ENCODE peak calls at places on chromosomes 4 and X, in seven cellular contexts. One of them, this sample, is unnamed.

GRCh38 chr4:118586357-118586790 is 98.8 kb upstream of the METTL14 start:
- DNase-seq in epithelial cell of prostate: no peak
- DNase-seq in kidney tubule cell: no peak
- DNase-seq in NCI-H1092: no peak
- DNase-seq in substantia nigra: no peak
- DNase-seq in activated effector memory CD4-positive, alpha-beta T cell treated with Interleukin-2 at 50 U/mL for 16 hours: no peak
- DNase-seq in activated CD8-positive, alpha-beta memory T cell treated with anti-CD3 and anti-CD28 coated beads, Interleukin-2, amount 50 U/mL, for 48 hours: no peak
- DNase-seq in this sample: no peak

GRCh38 chrX:149881081-149881711 is at the start of gene MAGEA8:
- DNase-seq in epithelial cell of prostate: no peak
- DNase-seq in kidney tubule cell: no peak
- DNase-seq in NCI-H1092: no peak
- DNase-seq in substantia nigra: no peak
- DNase-seq in activated effector memory CD4-positive, alpha-beta T cell treated with Interleukin-2 at 50 U/mL for 16 hours: no peak
- DNase-seq in activated CD8-positive, alpha-beta memory T cell treated with anti-CD3 and anti-CD28 coated beads, Interleukin-2, amount 50 U/mL, for 48 hours: peak
- DNase-seq in this sample: no peak

GRCh38 chrX:1248381-1249061 is 20.1 kb upstream of the CSF2RA start:
- DNase-seq in epithelial cell of prostate: no peak
- DNase-seq in kidney tubule cell: no peak
- DNase-seq in NCI-H1092: no peak
- DNase-seq in substantia nigra: no peak
- DNase-seq in activated effector memory CD4-positive, alpha-beta T cell treated with Interleukin-2 at 50 U/mL for 16 hours: no peak
- DNase-seq in activated CD8-positive, alpha-beta memory T cell treated with anti-CD3 and anti-CD28 coated beads, Interleukin-2, amount 50 U/mL, for 48 hours: peak
- DNase-seq in this sample: no peak

GRCh38 chr4:140092094-140092820 is 61.7 kb downstream of the MAML3 start:
- DNase-seq in epithelial cell of prostate: no peak
- DNase-seq in kidney tubule cell: no peak
- DNase-seq in NCI-H1092: peak
- DNase-seq in substantia nigra: no peak
- DNase-seq in activated effector memory CD4-positive, alpha-beta T cell treated with Interleukin-2 at 50 U/mL for 16 hours: no peak
- DNase-seq in activated CD8-positive, alpha-beta memory T cell treated with anti-CD3 and anti-CD28 coated beads, Interleukin-2, amount 50 U/mL, for 48 hours: no peak
- DNase-seq in this sample: no peak

GRCh38 chrX:51837926-51838325 is 55.5 kb upstream of the MAGED1 start:
- DNase-seq in epithelial cell of prostate: no peak
- DNase-seq in kidney tubule cell: peak
- DNase-seq in NCI-H1092: no peak
- DNase-seq in substantia nigra: no peak
- DNase-seq in activated effector memory CD4-positive, alpha-beta T cell treated with Interleukin-2 at 50 U/mL for 16 hours: no peak
- DNase-seq in activated CD8-positive, alpha-beta memory T cell treated with anti-CD3 and anti-CD28 coated beads, Interleukin-2, amount 50 U/mL, for 48 hours: no peak
- DNase-seq in this sample: no peak

GRCh38 chrX:136259543-136259942 is 8.3 kb upstream of the MAP7D3 start:
- DNase-seq in epithelial cell of prostate: no peak
- DNase-seq in kidney tubule cell: peak
- DNase-seq in NCI-H1092: no peak
- DNase-seq in substantia nigra: no peak
- DNase-seq in activated effector memory CD4-positive, alpha-beta T cell treated with Interleukin-2 at 50 U/mL for 16 hours: no peak
- DNase-seq in activated CD8-positive, alpha-beta memory T cell treated with anti-CD3 and anti-CD28 coated beads, Interleukin-2, amount 50 U/mL, for 48 hours: no peak
- DNase-seq in this sample: no peak

GRCh38 chrX:46978341-46979291 is 66.4 kb downstream of the JADE3 start:
- DNase-seq in epithelial cell of prostate: no peak
- DNase-seq in kidney tubule cell: peak
- DNase-seq in NCI-H1092: peak
- DNase-seq in substantia nigra: no peak
- DNase-seq in activated effector memory CD4-positive, alpha-beta T cell treated with Interleukin-2 at 50 U/mL for 16 hours: peak
- DNase-seq in activated CD8-positive, alpha-beta memory T cell treated with anti-CD3 and anti-CD28 coated beads, Interleukin-2, amount 50 U/mL, for 48 hours: peak
- DNase-seq in this sample: peak

GRCh38 chrX:130376077-130376476 is 9.4 kb downstream of the GPR119 start:
- DNase-seq in epithelial cell of prostate: no peak
- DNase-seq in kidney tubule cell: no peak
- DNase-seq in NCI-H1092: no peak
- DNase-seq in substantia nigra: no peak
- DNase-seq in activated effector memory CD4-positive, alpha-beta T cell treated with Interleukin-2 at 50 U/mL for 16 hours: no peak
- DNase-seq in activated CD8-positive, alpha-beta memory T cell treated with anti-CD3 and anti-CD28 coated beads, Interleukin-2, amount 50 U/mL, for 48 hours: no peak
- DNase-seq in this sample: no peak

GRCh38 chr4:157983300-157983699 is 189.5 kb downstream of the GASK1B start:
- DNase-seq in epithelial cell of prostate: no peak
- DNase-seq in kidney tubule cell: no peak
- DNase-seq in NCI-H1092: no peak
- DNase-seq in substantia nigra: no peak
- DNase-seq in activated effector memory CD4-positive, alpha-beta T cell treated with Interleukin-2 at 50 U/mL for 16 hours: no peak
- DNase-seq in activated CD8-positive, alpha-beta memory T cell treated with anti-CD3 and anti-CD28 coated beads, Interleukin-2, amount 50 U/mL, for 48 hours: no peak
- DNase-seq in this sample: no peak

GRCh38 chrX:45240334-45240733 is 39.7 kb upstream of the DIPK2B start:
- DNase-seq in epithelial cell of prostate: no peak
- DNase-seq in kidney tubule cell: no peak
- DNase-seq in NCI-H1092: no peak
- DNase-seq in substantia nigra: no peak
- DNase-seq in activated effector memory CD4-positive, alpha-beta T cell treated with Interleukin-2 at 50 U/mL for 16 hours: no peak
- DNase-seq in activated CD8-positive, alpha-beta memory T cell treated with anti-CD3 and anti-CD28 coated beads, Interleukin-2, amount 50 U/mL, for 48 hours: no peak
- DNase-seq in this sample: no peak

GRCh38 chr4:142324572-142324971 is 521.5 kb downstream of the INPP4B start:
- DNase-seq in epithelial cell of prostate: no peak
- DNase-seq in kidney tubule cell: no peak
- DNase-seq in NCI-H1092: no peak
- DNase-seq in substantia nigra: no peak
- DNase-seq in activated effector memory CD4-positive, alpha-beta T cell treated with Interleukin-2 at 50 U/mL for 16 hours: no peak
- DNase-seq in activated CD8-positive, alpha-beta memory T cell treated with anti-CD3 and anti-CD28 coated beads, Interleukin-2, amount 50 U/mL, for 48 hours: no peak
- DNase-seq in this sample: no peak

GRCh38 chr4:15003441-15003890 is 1.2 kb downstream of the CPEB2 start:
- DNase-seq in epithelial cell of prostate: no peak
- DNase-seq in kidney tubule cell: peak
- DNase-seq in NCI-H1092: peak
- DNase-seq in substantia nigra: no peak
- DNase-seq in activated effector memory CD4-positive, alpha-beta T cell treated with Interleukin-2 at 50 U/mL for 16 hours: peak
- DNase-seq in activated CD8-positive, alpha-beta memory T cell treated with anti-CD3 and anti-CD28 coated beads, Interleukin-2, amount 50 U/mL, for 48 hours: no peak
- DNase-seq in this sample: peak

GRCh38 chrX:47831788-47832187 is 4.9 kb upstream of the ZNF81 start:
- DNase-seq in epithelial cell of prostate: no peak
- DNase-seq in kidney tubule cell: peak
- DNase-seq in NCI-H1092: peak
- DNase-seq in substantia nigra: no peak
- DNase-seq in activated effector memory CD4-positive, alpha-beta T cell treated with Interleukin-2 at 50 U/mL for 16 hours: peak
- DNase-seq in activated CD8-positive, alpha-beta memory T cell treated with anti-CD3 and anti-CD28 coated beads, Interleukin-2, amount 50 U/mL, for 48 hours: peak
- DNase-seq in this sample: no peak

GRCh38 chrX:72381439-72382198 is 75.9 kb upstream of the CITED1 start:
- DNase-seq in epithelial cell of prostate: no peak
- DNase-seq in kidney tubule cell: no peak
- DNase-seq in NCI-H1092: no peak
- DNase-seq in substantia nigra: no peak
- DNase-seq in activated effector memory CD4-positive, alpha-beta T cell treated with Interleukin-2 at 50 U/mL for 16 hours: no peak
- DNase-seq in activated CD8-positive, alpha-beta memory T cell treated with anti-CD3 and anti-CD28 coated beads, Interleukin-2, amount 50 U/mL, for 48 hours: no peak
- DNase-seq in this sample: no peak

GRCh38 chrX:143058096-143058495 is 32.4 kb downstream of the SPANXN4 start:
- DNase-seq in epithelial cell of prostate: no peak
- DNase-seq in kidney tubule cell: no peak
- DNase-seq in NCI-H1092: peak
- DNase-seq in substantia nigra: no peak
- DNase-seq in activated effector memory CD4-positive, alpha-beta T cell treated with Interleukin-2 at 50 U/mL for 16 hours: no peak
- DNase-seq in activated CD8-positive, alpha-beta memory T cell treated with anti-CD3 and anti-CD28 coated beads, Interleukin-2, amount 50 U/mL, for 48 hours: no peak
- DNase-seq in this sample: no peak

GRCh38 chrX:134377537-134377936 is 82.4 kb upstream of the HPRT1 start:
- DNase-seq in epithelial cell of prostate: no peak
- DNase-seq in kidney tubule cell: peak
- DNase-seq in NCI-H1092: no peak
- DNase-seq in substantia nigra: no peak
- DNase-seq in activated effector memory CD4-positive, alpha-beta T cell treated with Interleukin-2 at 50 U/mL for 16 hours: no peak
- DNase-seq in activated CD8-positive, alpha-beta memory T cell treated with anti-CD3 and anti-CD28 coated beads, Interleukin-2, amount 50 U/mL, for 48 hours: no peak
- DNase-seq in this sample: no peak

GRCh38 chr4:164807611-164808010 is 53.7 kb downstream of the SMIM31 start:
- DNase-seq in epithelial cell of prostate: no peak
- DNase-seq in kidney tubule cell: peak
- DNase-seq in NCI-H1092: no peak
- DNase-seq in substantia nigra: no peak
- DNase-seq in activated effector memory CD4-positive, alpha-beta T cell treated with Interleukin-2 at 50 U/mL for 16 hours: no peak
- DNase-seq in activated CD8-positive, alpha-beta memory T cell treated with anti-CD3 and anti-CD28 coated beads, Interleukin-2, amount 50 U/mL, for 48 hours: no peak
- DNase-seq in this sample: no peak

GRCh38 chrX:131063613-131064012 is 5.5 kb downstream of the ARHGAP36 start:
- DNase-seq in epithelial cell of prostate: no peak
- DNase-seq in kidney tubule cell: no peak
- DNase-seq in NCI-H1092: no peak
- DNase-seq in substantia nigra: no peak
- DNase-seq in activated effector memory CD4-positive, alpha-beta T cell treated with Interleukin-2 at 50 U/mL for 16 hours: no peak
- DNase-seq in activated CD8-positive, alpha-beta memory T cell treated with anti-CD3 and anti-CD28 coated beads, Interleukin-2, amount 50 U/mL, for 48 hours: no peak
- DNase-seq in this sample: no peak

GRCh38 chrX:139971394-139971749 is 6.1 kb upstream of the CXorf66 start:
- DNase-seq in epithelial cell of prostate: no peak
- DNase-seq in kidney tubule cell: peak
- DNase-seq in NCI-H1092: no peak
- DNase-seq in substantia nigra: no peak
- DNase-seq in activated effector memory CD4-positive, alpha-beta T cell treated with Interleukin-2 at 50 U/mL for 16 hours: no peak
- DNase-seq in activated CD8-positive, alpha-beta memory T cell treated with anti-CD3 and anti-CD28 coated beads, Interleukin-2, amount 50 U/mL, for 48 hours: no peak
- DNase-seq in this sample: no peak

GRCh38 chrX:48833531-48834138 is 1.8 kb downstream of the PCSK1N start:
- DNase-seq in epithelial cell of prostate: no peak
- DNase-seq in kidney tubule cell: no peak
- DNase-seq in NCI-H1092: no peak
- DNase-seq in substantia nigra: no peak
- DNase-seq in activated effector memory CD4-positive, alpha-beta T cell treated with Interleukin-2 at 50 U/mL for 16 hours: no peak
- DNase-seq in activated CD8-positive, alpha-beta memory T cell treated with anti-CD3 and anti-CD28 coated beads, Interleukin-2, amount 50 U/mL, for 48 hours: no peak
- DNase-seq in this sample: no peak

This sample was measured in GM19239.